ENCODE peak calls at places on chromosomes 6 and 20, in seven cellular contexts. D, E, G, T, L, H and Z are unnamed samples. For H3K27me3, the result is how much of the 10 kb centered on the place peaks cover.

GRCh38 chr6:62640749-62641148 is 354.7 kb upstream of the KHDRBS2 start:
- DNase-seq in D (no peak), E (no peak), G (no peak), T (no peak), L (no peak), H (no peak), Z (no peak)

GRCh38 chr6:112786801-112787200 is 439.7 kb downstream of the RFPL4B start:
- DNase-seq in D (no peak), E (no peak), G (no peak), T (no peak), L (no peak), H (no peak), Z (no peak)

GRCh38 chr6:33297956-33298772 is 578 bp downstream of the RGL2 start:
- DNase-seq in D (peak), E (peak), G (peak), T (peak), L (peak), H (peak), Z (peak)

GRCh38 chr20:50099121-50099520 is 13.8 kb downstream of the UBE2V1 start:
- DNase-seq in D (no peak), E (no peak), G (no peak), T (no peak), L (no peak), H (no peak), Z (no peak)

GRCh38 chr20:33811763-33812672 is 870 bp downstream of the CHMP4B start:
- DNase-seq in D (no peak), E (peak), G (peak), T (peak), L (peak), H (peak), Z (peak)

GRCh38 chr6:131070061-131070460 is 7.0 kb upstream of the EPB41L2 start:
- DNase-seq in D (no peak), E (no peak), G (peak), T (no peak), L (no peak), H (no peak), Z (no peak)

GRCh38 chr6:121260651-121261102 is 73.6 kb downstream of the TBC1D32 start:
- DNase-seq in D (no peak), E (peak), G (peak), T (no peak), L (no peak), H (no peak), Z (no peak)

GRCh38 chr20:35952480-35953410 is 1.6 kb downstream of the SCAND1 start:
- DNase-seq in D (no peak), E (peak), G (peak), T (no peak), L (peak), H (no peak), Z (no peak)

GRCh38 chr6:76682842-76683241 is 610.4 kb upstream of the IMPG1 start:
- DNase-seq in D (no peak), E (peak), G (peak), T (no peak), L (peak), H (no peak), Z (no peak)

GRCh38 chr6:163655217-163656121 is 241.0 kb downstream of the QKI start:
- DNase-seq in D (no peak), E (no peak), G (no peak), T (no peak), L (no peak), H (no peak), Z (no peak)

GRCh38 chr6:35596448-35597442 is 84.0 kb upstream of the TULP1 start:
- DNase-seq in D (no peak), E (peak), G (peak), T (no peak), L (no peak), H (no peak), Z (no peak)

GRCh38 chr20:36181934-36182603 is 27.5 kb downstream of the EPB41L1 start:
- DNase-seq in D (no peak), E (peak), G (peak), T (no peak), L (no peak), H (no peak), Z (no peak)

GRCh38 chr6:101490857-101491256 is 97.3 kb downstream of the GRIK2 start:
- DNase-seq in D (no peak), E (peak), G (no peak), T (no peak), L (no peak), H (no peak), Z (no peak)

GRCh38 chr6:8064638-8065518 is 689 bp upstream of the BLOC1S5 start:
- DNase-seq in D (no peak), E (no peak), G (no peak), T (no peak), L (peak), H (no peak), Z (peak)

GRCh38 chr6:56510984-56511531 is 131.6 kb downstream of the DST start:
- DNase-seq in D (no peak), E (peak), G (no peak), T (no peak), L (peak), H (no peak), Z (no peak)

GRCh38 chr6:26033132-26033941 is 53.9 kb upstream of the HFE start:
- DNase-seq in D (peak), E (peak), G (peak), T (peak), L (peak), H (peak), Z (peak)

GRCh38 chr6:30019819-30020218 is 41.2 kb upstream of the POLR1H start:
- DNase-seq in D (no peak), E (no peak), G (no peak), T (no peak), L (no peak), H (no peak), Z (no peak)

GRCh38 chr6:159089909-159090308 is 45.1 kb upstream of the TAGAP start:
- DNase-seq in D (no peak), E (no peak), G (no peak), T (no peak), L (no peak), H (no peak), Z (no peak)

GRCh38 chr6:15299430-15300131 is 53.7 kb downstream of the JARID2 start:
- DNase-seq in D (peak), E (peak), G (no peak), T (peak), L (no peak), H (peak), Z (peak)

GRCh38 chr6:32868257-32868788 is 14.3 kb downstream of the PSMB9 start:
- DNase-seq in D (peak), E (peak), G (peak), T (peak), L (peak), H (peak), Z (no peak)

GRCh38 chr6:12083763-12084162 is 71.7 kb downstream of the HIVEP1 start:
- DNase-seq in D (no peak), E (no peak), G (no peak), T (no peak), L (no peak), H (no peak), Z (no peak)

GRCh38 chr6:109695468-109695867 is 4.4 kb downstream of the FIG4 start:
- DNase-seq in D (no peak), E (no peak), G (peak), T (no peak), L (peak), H (no peak), Z (no peak)

GRCh38 chr20:15949391-15949790 is 623.9 kb downstream of the KIF16B start:
- DNase-seq in D (no peak), E (no peak), G (no peak), T (no peak), L (peak), H (no peak), Z (no peak)

GRCh38 chr6:111710911-111711310 is 105.2 kb upstream of the TRAF3IP2 start:
- DNase-seq in D (no peak), E (no peak), G (no peak), T (no peak), L (no peak), H (no peak), Z (no peak)

GRCh38 chr6:134577998-134578397 is 260.1 kb upstream of the SGK1 start:
- DNase-seq in D (no peak), E (peak), G (peak), T (no peak), L (peak), H (no peak), Z (no peak)

GRCh38 chr6:105594272-105594671 is 191.4 kb upstream of the PREP start:
- DNase-seq in D (no peak), E (no peak), G (no peak), T (no peak), L (no peak), H (no peak), Z (no peak)

GRCh38 chr6:136846046-136846445 is 23.7 kb downstream of the PEX7 start:
- DNase-seq in D (no peak), E (peak), G (peak), T (no peak), L (peak), H (no peak), Z (no peak)

GRCh38 chr6:96015791-96016776 is at the start of gene FUT9:
- DNase-seq in D (no peak), E (no peak), G (no peak), T (no peak), L (peak), H (no peak), Z (no peak)

GRCh38 chr20:23419995-23420901 is 1.0 kb downstream of the NAPB start:
- DNase-seq in D (peak), E (peak), G (peak), T (peak), L (peak), H (peak), Z (peak)

GRCh38 chr6:53044071-53044470 is 21.1 kb upstream of the FBXO9 start:
- DNase-seq in D (no peak), E (peak), G (no peak), T (no peak), L (peak), H (no peak), Z (no peak)

DNA sequence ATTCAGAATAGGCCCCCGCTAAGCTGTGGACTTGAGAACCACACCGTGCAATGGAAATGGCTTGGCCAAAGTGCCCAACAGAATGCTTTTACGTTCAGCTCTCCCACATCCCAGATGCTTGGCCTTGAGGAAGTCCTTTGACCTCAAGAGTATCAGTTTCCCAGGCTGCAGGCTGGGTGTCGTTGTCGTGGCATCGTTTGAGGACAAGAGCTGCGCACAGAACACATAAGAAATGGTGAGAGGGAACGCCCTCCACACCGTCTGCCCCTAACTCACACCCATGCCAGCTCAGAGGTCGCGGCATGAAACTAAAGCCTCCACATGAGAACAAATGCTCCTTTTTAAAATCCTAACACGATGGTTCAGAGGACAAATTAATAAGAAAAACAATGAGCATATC is 37.0 kb downstream of the NFATC2 start:
- DNase-seq in D (no peak), E (no peak), G (no peak), T (no peak), L (no peak), H (no peak), Z (no peak)
- H3K27me3 ChIP-seq in D (under half), E (under half), G (under half), T (under half), L (under half), H (under half), Z (under half)

GRCh38 chr6:16637635-16638034 is 123.6 kb downstream of the ATXN1 start:
- DNase-seq in D (no peak), E (no peak), G (no peak), T (no peak), L (no peak), H (no peak), Z (no peak)
- H3K27me3 ChIP-seq in D (under half), E (under half), G (under half), T (under half), L (under half), H (under half), Z (under half)

GRCh38 chr20:62995481-62995880 is 11.3 kb downstream of the BHLHE23 start:
- DNase-seq in D (no peak), E (no peak), G (no peak), T (no peak), L (no peak), H (no peak), Z (no peak)
- H3K27me3 ChIP-seq in D (under half), E (half or more), G (under half), T (under half), L (under half), H (half or more), Z (under half)

GRCh38 chr20:61698598-61698960 is 367.1 kb downstream of the TAF4 start:
- DNase-seq in D (no peak), E (no peak), G (no peak), T (no peak), L (no peak), H (no peak), Z (no peak)

GRCh38 chr20:61699184-61700066 is 366.3 kb downstream of the TAF4 start:
- DNase-seq in D (no peak), E (no peak), G (no peak), T (no peak), L (peak), H (no peak), Z (no peak)

GRCh38 chr20:61696181-61696735 is 369.4 kb downstream of the TAF4 start:
- DNase-seq in D (no peak), E (no peak), G (no peak), T (no peak), L (no peak), H (peak), Z (no peak)

GRCh38 chr20:61695741-61696140 is 369.9 kb downstream of the TAF4 start:
- DNase-seq in D (no peak), E (no peak), G (no peak), T (no peak), L (no peak), H (no peak), Z (no peak)

GRCh38 chr20:61697666-61698597 is 367.7 kb downstream of the TAF4 start:
- DNase-seq in D (no peak), E (no peak), G (no peak), T (no peak), L (no peak), H (no peak), Z (no peak)
- H3K27me3 ChIP-seq in D (under half), E (under half), G (under half), T (under half), L (under half), H (under half), Z (under half)

DNA sequence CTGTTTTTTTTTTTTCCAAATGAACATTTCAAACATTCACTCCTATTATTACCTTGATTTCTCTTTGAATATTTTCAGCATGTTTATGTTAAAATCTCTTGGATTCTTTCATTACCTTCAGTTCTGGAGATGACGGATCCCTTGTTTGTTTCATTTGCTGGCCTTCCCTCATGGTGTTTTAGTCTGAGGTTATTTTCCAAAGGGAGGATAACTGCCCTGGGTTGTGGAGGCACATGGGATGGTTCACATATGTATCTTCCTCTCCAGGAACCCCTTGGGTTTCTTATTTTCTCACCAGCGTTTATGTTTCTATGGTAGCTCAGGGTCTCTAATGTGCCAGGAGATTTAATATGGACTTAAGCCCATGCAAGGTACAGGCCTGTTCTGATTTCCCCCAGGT is 36.3 kb downstream of the ECT2L start:
- DNase-seq in D (no peak), E (no peak), G (no peak), T (no peak), L (no peak), H (no peak), Z (no peak)
- H3K27me3 ChIP-seq in D (under half), E (under half), G (under half), T (under half), L (under half), H (under half), Z (under half)